ENCODE peak calls at places on chromosomes 5 and 9, in eight cellular contexts. D is nephron progenitor cell; V is cardiac muscle cell; B is CD4-positive, alpha-beta T cell; P is astrocyte of the cerebellum; M is transverse colon; F is upper lobe of left lung; O is GM13976. Y is an unnamed sample.

GRCh38 chr5:151063590-151063989 is 17.2 kb downstream of the TNIP1 start:
- DNase-seq in O (no peak), F (peak), M (no peak), V (no peak), B (no peak), P (no peak), D (no peak), Y (no peak)

GRCh38 chr9:114655689-114656088 is 1.9 kb downstream of the TEX53 start:
- DNase-seq in D (no peak), P (no peak), O (no peak), B (no peak), M (no peak), V (peak), F (no peak), Y (no peak)

GRCh38 chr5:77867194-77867691 is 91.1 kb upstream of the TBCA start:
- DNase-seq in P (no peak), M (no peak), F (no peak), V (peak), O (no peak), D (no peak), B (no peak), Y (no peak)

GRCh38 chr5:134477462-134478245 is 47.8 kb upstream of the JADE2 start:
- DNase-seq in V (no peak), F (no peak), O (no peak), B (no peak), P (no peak), D (no peak), M (peak), Y (no peak)

GRCh38 chr5:58108507-58108906 is 351.4 kb downstream of the PLK2 start:
- DNase-seq in B (no peak), D (no peak), O (no peak), P (no peak), V (no peak), F (no peak), M (no peak), Y (no peak)

GRCh38 chr9:94827584-94828304 is 101.2 kb downstream of the AOPEP start:
- DNase-seq in B (no peak), M (no peak), O (no peak), V (peak), P (no peak), F (no peak), D (no peak), Y (no peak)

GRCh38 chr9:69984831-69985230 is 58.8 kb upstream of the MAMDC2 start:
- DNase-seq in P (no peak), D (no peak), M (no peak), F (no peak), O (no peak), B (no peak), V (no peak), Y (no peak)

GRCh38 chr5:74020488-74020887 is 394.5 kb downstream of the ARHGEF28 start:
- DNase-seq in M (no peak), B (no peak), P (no peak), V (no peak), O (no peak), D (no peak), F (no peak), Y (no peak)

GRCh38 chr9:132600326-132600984 is 18.0 kb downstream of the BARHL1 start:
- DNase-seq in V (no peak), B (no peak), O (no peak), F (no peak), M (no peak), P (no peak), D (no peak), Y (no peak)

GRCh38 chr9:136657975-136658848 is 4.5 kb upstream of the EGFL7 start:
- DNase-seq in P (no peak), M (no peak), O (no peak), V (no peak), D (peak), B (no peak), F (peak), Y (no peak)

GRCh38 chr5:69217154-69217731 is 17.4 kb upstream of the CDK7 start:
- DNase-seq in F (peak), O (peak), D (no peak), B (peak), P (no peak), M (peak), V (no peak), Y (peak)

GRCh38 chr5:132253452-132254320 is 3.8 kb upstream of the PDLIM4 start:
- DNase-seq in V (no peak), O (peak), F (no peak), B (peak), P (no peak), D (no peak), M (peak), Y (no peak)

GRCh38 chr5:73378070-73378469 is 70.5 kb downstream of the FOXD1 start:
- DNase-seq in M (no peak), V (no peak), O (no peak), F (no peak), B (no peak), D (no peak), P (no peak), Y (no peak)

GRCh38 chr5:170552486-170553122 is 48.8 kb downstream of the KCNIP1 start:
- DNase-seq in F (peak), D (peak), M (peak), V (peak), P (peak), O (no peak), B (no peak), Y (peak)

GRCh38 chr5:147530801-147531389 is 21.0 kb upstream of the DPYSL3 start:
- DNase-seq in B (no peak), O (no peak), F (no peak), M (no peak), P (peak), D (no peak), V (peak), Y (no peak)

GRCh38 chr5:6353602-6354001 is 24.7 kb downstream of the MED10 start:
- DNase-seq in F (no peak), V (no peak), P (no peak), B (no peak), O (no peak), D (no peak), M (no peak), Y (no peak)

GRCh38 chr5:65163698-65164097 is 318.0 kb downstream of the ADAMTS6 start:
- DNase-seq in P (no peak), O (no peak), D (no peak), M (no peak), V (no peak), B (no peak), F (no peak), Y (no peak)

GRCh38 chr5:93078082-93079038 is 502.7 kb downstream of the NR2F1-AS1 start:
- DNase-seq in B (no peak), M (peak), O (no peak), D (no peak), P (peak), V (peak), F (no peak), Y (no peak)

GRCh38 chr5:60066502-60066901 is 173.0 kb upstream of the PDE4D start:
- DNase-seq in F (no peak), V (peak), P (peak), M (no peak), O (no peak), B (no peak), D (no peak), Y (no peak)

GRCh38 chr9:77488439-77489126 is 159.5 kb downstream of the GNA14 start:
- DNase-seq in M (no peak), B (no peak), V (peak), O (no peak), D (no peak), F (no peak), P (no peak), Y (no peak)

GRCh38 chr9:136358016-136358415 is 5.5 kb downstream of the DNLZ start:
- DNase-seq in F (no peak), D (no peak), B (no peak), V (no peak), M (no peak), P (no peak), O (no peak), Y (no peak)

GRCh38 chr5:137592317-137592716 is 93.2 kb upstream of the SPOCK1 start:
- DNase-seq in F (no peak), O (no peak), B (no peak), V (no peak), P (no peak), D (no peak), M (no peak), Y (no peak)

GRCh38 chr5:137595680-137596079 is 96.6 kb upstream of the SPOCK1 start:
- DNase-seq in V (no peak), P (no peak), B (no peak), O (no peak), F (no peak), M (no peak), D (no peak), Y (no peak)

GRCh38 chr5:137598341-137598740 is 99.2 kb upstream of the SPOCK1 start:
- DNase-seq in M (no peak), V (no peak), F (no peak), P (no peak), O (no peak), B (no peak), D (no peak), Y (no peak)

GRCh38 chr5:137599479-137599878 is 100.4 kb upstream of the SPOCK1 start:
- DNase-seq in F (no peak), D (no peak), P (no peak), B (no peak), M (no peak), O (no peak), V (no peak), Y (no peak)

DNA sequence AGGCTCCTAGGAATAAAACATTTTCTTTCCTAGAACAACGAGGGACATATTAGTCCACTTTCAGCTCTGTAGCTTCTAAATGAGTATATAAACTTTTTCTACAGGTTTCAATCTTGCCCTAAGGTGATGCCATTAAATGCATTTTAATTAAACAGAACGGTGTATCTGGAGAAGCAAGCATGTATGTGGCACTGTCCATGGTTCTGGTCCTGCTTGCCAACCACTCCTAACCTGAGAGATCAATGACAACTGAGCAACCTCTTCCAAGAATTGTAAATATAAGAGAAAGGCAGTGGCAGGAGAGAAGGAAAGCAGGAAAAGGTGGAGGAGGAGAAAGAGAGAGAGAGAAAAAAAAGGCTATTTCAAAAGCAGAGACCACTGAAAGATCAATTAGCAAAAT is 95.6 kb upstream of the SPOCK1 start:
- DNase-seq in F (no peak), D (peak), B (no peak), O (no peak), V (peak), M (no peak), P (peak), Y (no peak)
- TF ChIP-seq CTCF in F (no peak), D (no peak), B (no peak), O (no peak), V (no peak), M (no peak), P (no peak), Y (no peak)

GRCh38 chr9:109953813-109954489 is 174.0 kb downstream of the PALM2AKAP2 start:
- DNase-seq in M (no peak), B (no peak), F (no peak), P (no peak), V (no peak), O (no peak), D (no peak), Y (no peak)
- TF ChIP-seq CTCF in M (no peak), B (no peak), F (no peak), P (no peak), V (no peak), O (no peak), D (no peak), Y (no peak)

DNA sequence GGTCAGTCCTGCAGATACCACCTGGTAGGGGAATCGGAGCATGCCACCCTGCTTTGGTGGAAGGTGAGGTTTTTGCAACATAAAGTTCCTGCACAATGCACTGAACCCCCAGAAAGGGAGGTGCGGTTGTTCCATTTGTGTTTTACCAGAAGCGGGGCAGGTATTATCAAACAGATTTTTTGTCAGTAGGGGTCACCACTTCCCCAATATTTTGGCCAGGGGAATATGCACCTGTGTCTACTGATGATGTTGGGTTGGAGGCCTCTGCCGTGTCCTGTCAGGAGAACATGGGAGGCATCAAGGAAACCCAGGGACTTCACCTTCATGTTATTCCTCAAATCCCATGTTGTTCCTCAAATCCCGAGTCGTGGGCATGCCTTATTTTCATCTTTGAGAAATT is 438.7 kb downstream of the NTRK2 start:
- DNase-seq in D (no peak), M (no peak), V (no peak), B (no peak), O (no peak), P (no peak), F (no peak), Y (no peak)
- TF ChIP-seq CTCF in D (no peak), M (no peak), V (no peak), B (no peak), O (no peak), P (no peak), F (no peak), Y (no peak)

GRCh38 chr5:61766141-61766540 is 434.1 kb downstream of the ZSWIM6 start:
- DNase-seq in M (no peak), V (no peak), F (no peak), O (no peak), B (no peak), P (no peak), D (no peak), Y (no peak)

GRCh38 chr5:61771062-61771461 is 439.0 kb downstream of the ZSWIM6 start:
- DNase-seq in F (no peak), P (no peak), V (no peak), D (no peak), B (no peak), M (no peak), O (no peak), Y (no peak)

GRCh38 chr5:61767231-61768080 is 435.4 kb downstream of the ZSWIM6 start:
- DNase-seq in P (no peak), O (no peak), B (no peak), F (no peak), M (no peak), V (no peak), D (no peak), Y (no peak)

GRCh38 chr5:61765471-61765870 is 433.4 kb downstream of the ZSWIM6 start:
- DNase-seq in O (no peak), B (no peak), M (no peak), P (no peak), D (no peak), F (no peak), V (no peak), Y (no peak)

DNA sequence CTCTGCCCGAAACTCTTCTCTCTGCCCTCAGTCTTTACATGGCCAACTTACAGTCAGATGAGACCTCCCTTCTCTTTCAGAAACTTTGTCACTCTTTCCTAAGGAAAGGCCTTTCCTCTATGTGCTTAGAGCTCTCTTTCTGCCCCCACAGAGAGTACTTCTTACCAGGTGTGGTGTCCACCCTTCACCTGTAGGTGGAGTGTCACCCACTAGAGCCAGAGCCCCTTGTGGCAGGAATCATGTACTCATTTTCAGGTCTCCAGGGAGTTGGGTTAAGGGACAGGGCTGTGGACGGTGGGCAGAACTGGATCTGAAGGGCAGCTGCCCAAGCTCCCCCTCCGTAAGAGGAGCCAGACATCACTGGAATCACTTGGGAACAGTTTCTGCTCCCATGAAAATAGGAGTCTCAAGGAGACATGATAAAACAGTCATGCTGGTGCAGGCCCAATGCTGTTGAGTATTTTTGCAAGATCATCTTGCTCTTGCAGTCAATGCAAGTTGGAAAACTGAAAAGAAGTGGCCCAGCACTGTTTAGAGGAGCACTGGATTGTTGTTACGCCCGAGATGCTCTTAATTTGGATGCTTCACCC is 436.7 kb downstream of the ZSWIM6 start:
- DNase-seq in O (peak), F (no peak), M (peak), V (no peak), D (peak), P (no peak), B (no peak), Y (peak)
- TF ChIP-seq CTCF in O (peak), F (peak), M (peak), V (peak), D (peak), P (peak), B (no peak), Y (peak)

DNA sequence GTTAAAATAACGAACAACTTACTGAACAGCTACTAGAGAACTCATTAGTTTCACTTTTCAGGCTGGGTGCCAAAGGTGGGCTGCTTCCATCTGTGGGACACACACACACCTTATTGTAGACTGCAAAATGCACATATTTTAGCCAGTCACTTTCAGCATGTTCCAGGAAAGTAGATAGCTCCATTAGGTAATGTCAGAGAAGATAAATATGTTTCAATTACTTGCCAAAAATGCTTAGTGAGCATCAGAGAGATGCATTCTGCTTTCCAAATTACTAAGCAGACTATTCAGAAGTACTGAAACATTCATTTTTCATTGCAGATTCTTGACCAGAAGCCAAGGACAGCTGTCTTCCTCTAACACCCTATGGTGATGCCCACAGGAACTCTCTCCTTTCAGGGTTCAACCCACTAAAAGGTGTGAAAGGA is 56.2 kb upstream of the APC start:
- DNase-seq in P (no peak), V (peak), M (no peak), F (no peak), D (no peak), O (no peak), B (no peak), Y (no peak)
- TF ChIP-seq CTCF in P (no peak), V (no peak), M (no peak), F (no peak), D (no peak), O (no peak), B (no peak), Y (no peak)

GRCh38 chr5:172293745-172294342 is 10.3 kb upstream of the UBTD2 start:
- DNase-seq in V (no peak), M (no peak), O (no peak), F (no peak), P (no peak), D (no peak), B (no peak), Y (no peak)

GRCh38 chr5:172294831-172295230 is 11.3 kb upstream of the UBTD2 start:
- DNase-seq in M (no peak), B (no peak), D (no peak), V (no peak), F (no peak), P (no peak), O (no peak), Y (no peak)

GRCh38 chr5:172288465-172288864 is 4.9 kb upstream of the UBTD2 start:
- DNase-seq in D (no peak), F (no peak), V (no peak), B (no peak), M (no peak), P (no peak), O (no peak), Y (no peak)

DNA sequence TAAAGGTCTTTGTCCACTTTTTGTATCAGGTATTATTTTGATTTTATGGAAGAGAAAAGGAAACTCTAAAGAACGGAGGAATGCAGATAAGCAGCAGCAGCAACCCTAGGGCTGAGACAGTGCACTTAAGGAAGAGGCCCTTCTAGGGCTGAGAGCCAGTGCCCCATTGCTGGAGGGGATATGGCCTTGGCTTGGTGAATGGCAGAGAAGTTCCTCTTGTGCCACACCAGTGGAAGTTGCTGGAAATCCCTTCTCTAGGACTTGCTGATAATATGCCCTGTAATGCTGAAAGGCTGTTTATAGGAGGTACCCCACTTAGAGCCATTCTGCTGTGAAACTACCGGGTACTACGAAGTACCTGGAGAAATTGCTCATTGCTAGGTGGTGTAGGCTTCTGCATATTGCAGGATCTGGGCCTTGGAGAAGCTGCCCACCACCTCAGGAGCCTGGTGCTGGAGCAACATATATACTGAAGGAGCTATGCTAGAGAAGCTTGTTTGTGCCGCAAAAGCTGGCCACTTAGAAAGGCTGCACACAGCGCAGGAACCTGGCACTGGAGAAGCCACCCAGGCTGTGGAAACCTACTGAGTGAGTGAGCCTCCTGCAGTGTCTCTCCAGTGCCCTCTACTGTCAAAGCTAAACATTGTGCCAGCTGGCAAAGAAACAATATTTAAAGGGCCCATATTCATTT is 9.6 kb upstream of the UBTD2 start:
- DNase-seq in V (peak), P (peak), M (peak), B (peak), F (no peak), O (peak), D (peak), Y (peak)
- TF ChIP-seq CTCF in V (peak), P (peak), M (peak), B (peak), F (peak), O (peak), D (peak), Y (peak)

GRCh38 chr9:16824545-16825041 is 45.9 kb downstream of the BNC2 start:
- DNase-seq in M (no peak), F (no peak), D (no peak), V (peak), P (no peak), O (no peak), B (no peak), Y (no peak)
- TF ChIP-seq CTCF in M (no peak), F (no peak), D (no peak), V (no peak), P (peak), O (no peak), B (no peak), Y (no peak)

DNA sequence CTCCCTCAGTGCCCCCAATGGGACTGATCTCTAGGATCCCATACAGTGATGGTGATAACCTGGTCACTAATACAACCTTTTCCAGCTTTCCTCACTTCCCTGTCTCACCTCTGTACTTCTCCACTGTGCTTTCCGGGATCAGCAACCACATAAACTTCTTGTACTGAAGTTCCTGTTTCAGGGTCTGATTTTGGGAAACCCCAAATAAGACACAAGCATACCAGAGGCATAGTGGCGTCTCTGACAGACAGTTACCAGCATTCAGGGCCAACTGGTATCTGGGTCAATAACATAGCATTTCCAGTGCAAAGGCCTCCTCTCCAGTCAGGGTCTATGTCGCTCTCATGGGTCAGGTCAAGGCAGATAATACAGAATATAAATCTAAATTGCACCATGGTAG is 64.3 kb downstream of the GLDC start:
- DNase-seq in B (no peak), M (no peak), V (no peak), F (no peak), P (no peak), O (no peak), D (no peak), Y (no peak)
- TF ChIP-seq CTCF in B (no peak), M (no peak), V (no peak), F (no peak), P (no peak), O (no peak), D (no peak), Y (no peak)